ENCODE peak calls at places on chromosome 22, in eight cellular contexts. C, G, B, X, Z, Y, K and J are unnamed samples. For H3K36me3, the result is how much of the 10 kb centered on the place peaks cover.

GRCh38 chr22:49305215-49305965 is 522.3 kb downstream of the BRD1 start:
- DNase-seq in G (no peak), Z (peak), X (peak), B (peak), Y (no peak), C (peak), K (peak), J (peak)

GRCh38 chr22:47038206-47038835 is 275.9 kb downstream of the TBC1D22A start:
- DNase-seq in G (no peak), Z (no peak), K (peak), Y (peak), B (no peak), X (no peak), C (peak), J (no peak)

GRCh38 chr22:37492428-37493344 is 6.5 kb upstream of the MFNG start:
- DNase-seq in K (no peak), G (peak), X (no peak), Y (no peak), Z (peak), C (peak), B (peak), J (peak)

GRCh38 chr22:43011079-43011478 is 3.9 kb downstream of the PACSIN2 start:
- DNase-seq in X (no peak), Z (no peak), B (peak), K (no peak), G (no peak), C (peak), Y (peak), J (no peak)

GRCh38 chr22:26527574-26528465 is 15.5 kb upstream of the TFIP11 start:
- DNase-seq in Y (no peak), C (no peak), B (no peak), X (no peak), Z (no peak), K (peak), G (no peak), J (no peak)

GRCh38 chr22:37340331-37341262 is 58.3 kb downstream of the CYTH4 start:
- DNase-seq in C (no peak), X (no peak), B (no peak), G (no peak), Z (peak), Y (no peak), K (no peak), J (no peak)

GRCh38 chr22:29194269-29194668 is 11.4 kb upstream of the EMID1 start:
- DNase-seq in K (no peak), Z (peak), B (no peak), X (no peak), C (no peak), G (no peak), Y (no peak), J (no peak)

GRCh38 chr22:30500628-30501027 is 4.9 kb downstream of the SEC14L4 start:
- DNase-seq in B (no peak), G (no peak), C (no peak), Y (peak), X (no peak), K (no peak), Z (no peak), J (no peak)

GRCh38 chr22:38267086-38267485 is 5.7 kb downstream of the TMEM184B start:
- DNase-seq in G (no peak), X (no peak), B (no peak), K (no peak), Z (no peak), C (no peak), Y (no peak), J (peak)

GRCh38 chr22:29310065-29310862 is 3.8 kb downstream of the GAS2L1 start:
- DNase-seq in K (no peak), Z (no peak), Y (no peak), G (no peak), X (no peak), B (no peak), C (no peak), J (no peak)

GRCh38 chr22:29218758-29219408 is 13.2 kb downstream of the EMID1 start:
- DNase-seq in B (no peak), K (no peak), Z (no peak), Y (no peak), G (no peak), C (no peak), X (no peak), J (no peak)

GRCh38 chr22:26853071-26853470 is 195.7 kb downstream of the MIAT start:
- DNase-seq in X (no peak), B (no peak), Y (no peak), G (no peak), Z (no peak), K (no peak), C (no peak), J (no peak)

GRCh38 chr22:36156515-36157419 is 3.8 kb downstream of the APOL3 start:
- DNase-seq in G (peak), Y (peak), K (peak), B (peak), C (peak), Z (peak), X (peak), J (peak)

GRCh38 chr22:47276219-47276843 is 513.9 kb downstream of the TBC1D22A start:
- DNase-seq in K (no peak), X (no peak), C (no peak), G (no peak), B (no peak), Z (no peak), Y (no peak), J (no peak)

GRCh38 chr22:42994917-42995562 is 19.9 kb downstream of the PACSIN2 start:
- DNase-seq in K (no peak), B (no peak), C (peak), G (peak), Z (peak), X (peak), Y (no peak), J (no peak)

GRCh38 chr22:35455529-35455928 is 55.6 kb downstream of the MCM5 start:
- DNase-seq in K (no peak), Z (no peak), Y (no peak), X (no peak), C (no peak), G (no peak), B (no peak), J (no peak)

GRCh38 chr22:37179622-37180420 is 8.2 kb downstream of the C1QTNF6 start:
- DNase-seq in K (no peak), B (no peak), X (no peak), Z (no peak), Y (peak), G (no peak), C (peak), J (no peak)

GRCh38 chr22:48476599-48476998 is 1351.1 kb downstream of the BRD1 start:
- DNase-seq in Y (no peak), Z (no peak), G (no peak), K (no peak), C (peak), B (no peak), X (no peak), J (no peak)

GRCh38 chr22:16586991-16587390 is 5.6 kb downstream of the CCT8L2 start:
- DNase-seq in Z (no peak), K (no peak), C (no peak), B (no peak), G (no peak), X (no peak), Y (no peak), J (no peak)

GRCh38 chr22:29382575-29383328 is 5.6 kb downstream of the AP1B1 start:
- DNase-seq in C (no peak), X (no peak), G (no peak), Y (no peak), Z (no peak), K (no peak), B (no peak), J (no peak)

GRCh38 chr22:47192106-47192650 is 429.7 kb downstream of the TBC1D22A start:
- DNase-seq in K (no peak), G (no peak), Y (no peak), Z (no peak), B (no peak), X (no peak), C (peak), J (no peak)

GRCh38 chr22:19360862-19361261 is 69.3 kb upstream of the CLTCL1 start:
- DNase-seq in X (no peak), Y (no peak), G (no peak), B (no peak), K (no peak), C (no peak), Z (no peak), J (no peak)

GRCh38 chr22:18111759-18112330 is 1.2 kb downstream of the TUBA8 start:
- DNase-seq in Z (no peak), G (no peak), B (no peak), Y (no peak), C (no peak), X (no peak), K (peak), J (no peak)

GRCh38 chr22:36225333-36225922 is 13.9 kb downstream of the APOL2 start:
- DNase-seq in X (no peak), Y (no peak), K (no peak), G (no peak), B (no peak), C (no peak), Z (no peak), J (no peak)

GRCh38 chr22:46033256-46034200 is 56.6 kb upstream of the WNT7B start:
- DNase-seq in Y (no peak), C (no peak), K (no peak), Z (no peak), B (no peak), X (no peak), G (no peak), J (no peak)

GRCh38 chr22:37965940-37966664 is 12.6 kb downstream of the POLR2F start:
- DNase-seq in B (no peak), X (no peak), Z (no peak), G (no peak), K (no peak), C (no peak), Y (no peak), J (no peak)

GRCh38 chr22:25843660-25844275 is 101.8 kb downstream of the MYO18B start:
- DNase-seq in B (no peak), K (no peak), G (no peak), Z (no peak), Y (no peak), C (no peak), X (no peak), J (no peak)

GRCh38 chr22:37259540-37260029 is 15.5 kb upstream of the RAC2 start:
- DNase-seq in C (peak), X (no peak), G (peak), K (no peak), Z (peak), Y (no peak), B (peak), J (no peak)

GRCh38 chr22:23107487-23108323 is 34.1 kb downstream of the RSPH14 start:
- DNase-seq in Z (no peak), K (no peak), X (no peak), Y (peak), C (no peak), G (no peak), B (no peak), J (no peak)

GRCh38 chr22:43239102-43239875 is 52.4 kb upstream of the TTLL12 start:
- DNase-seq in G (no peak), C (no peak), Y (no peak), K (no peak), Z (no peak), X (no peak), B (no peak), J (no peak)

GRCh38 chr22:48536691-48537591 is 1290.7 kb downstream of the BRD1 start:
- DNase-seq in X (no peak), G (no peak), Z (no peak), B (no peak), K (peak), Y (no peak), C (no peak), J (no peak)

GRCh38 chr22:46072030-46072881 is 78.1 kb upstream of the PPARA start:
- DNase-seq in C (peak), B (peak), G (peak), Z (peak), X (peak), Y (peak), K (peak), J (peak)

DNA sequence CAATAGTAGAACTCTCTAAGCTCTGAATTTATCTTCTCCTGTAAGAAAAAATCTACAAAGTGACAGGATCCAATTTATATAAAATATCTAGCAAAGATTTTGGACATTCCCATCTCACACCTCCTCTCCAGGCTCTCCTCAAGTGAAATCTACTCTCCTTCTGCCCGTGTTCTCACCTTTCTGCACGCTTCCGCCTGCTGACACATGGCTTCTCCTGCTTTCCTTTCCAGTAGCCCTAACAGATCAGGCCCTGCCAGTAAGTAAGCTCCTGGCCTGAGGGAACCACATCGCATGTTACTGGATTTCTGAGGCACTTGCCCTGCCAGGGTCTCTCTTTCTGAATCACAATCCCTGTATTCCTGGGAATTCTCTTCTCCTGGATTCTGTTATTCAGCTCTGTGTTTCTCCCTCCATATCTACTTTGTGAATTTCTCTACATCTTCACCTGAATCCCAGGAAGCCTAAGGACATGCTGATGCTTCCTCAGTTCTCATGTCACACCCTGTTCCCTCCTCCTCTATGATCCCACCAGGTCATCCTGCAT is 53.3 kb upstream of the TOP3B start:
- DNase-seq in X (no peak), B (no peak), G (no peak), C (no peak), K (no peak), Y (no peak), Z (no peak), J (no peak)
- H3K4me3 ChIP-seq in X (no peak), B (no peak), G (no peak), C (no peak), K (no peak), Y (no peak), Z (no peak), J (no peak)

GRCh38 chr22:39313258-39314001 is 6.0 kb downstream of the RPL3 start:
- DNase-seq in X (no peak), Z (no peak), B (no peak), C (no peak), G (no peak), Y (no peak), K (no peak), J (no peak)
- H3K36me3 ChIP-seq in X (half or more), Z (half or more), B (half or more), C (half or more), G (half or more), Y (under half), K (half or more), J (half or more)

DNA sequence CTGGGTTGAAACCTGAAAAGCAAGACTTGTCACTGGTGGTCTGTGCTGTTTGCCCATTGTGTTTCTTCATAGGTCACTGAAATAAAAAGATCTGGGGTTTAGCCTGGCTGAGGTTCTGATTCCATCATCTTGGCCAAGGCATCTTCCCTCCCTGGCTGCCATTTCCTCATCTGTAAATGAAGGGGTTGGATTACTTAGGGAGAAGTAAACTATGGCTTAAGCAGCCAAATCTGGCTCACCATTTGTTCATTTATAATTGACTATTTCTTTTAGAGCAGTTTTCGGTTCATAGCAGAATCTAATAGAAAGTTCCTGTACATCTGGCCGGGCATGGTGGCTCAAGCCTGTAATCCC is 52.3 kb upstream of the YWHAH start:
- DNase-seq in X (no peak), Z (no peak), G (no peak), K (no peak), B (no peak), Y (no peak), C (no peak), J (no peak)
- H3K4me3 ChIP-seq in X (no peak), Z (no peak), G (no peak), K (no peak), B (no peak), Y (no peak), C (no peak), J (no peak)

DNA sequence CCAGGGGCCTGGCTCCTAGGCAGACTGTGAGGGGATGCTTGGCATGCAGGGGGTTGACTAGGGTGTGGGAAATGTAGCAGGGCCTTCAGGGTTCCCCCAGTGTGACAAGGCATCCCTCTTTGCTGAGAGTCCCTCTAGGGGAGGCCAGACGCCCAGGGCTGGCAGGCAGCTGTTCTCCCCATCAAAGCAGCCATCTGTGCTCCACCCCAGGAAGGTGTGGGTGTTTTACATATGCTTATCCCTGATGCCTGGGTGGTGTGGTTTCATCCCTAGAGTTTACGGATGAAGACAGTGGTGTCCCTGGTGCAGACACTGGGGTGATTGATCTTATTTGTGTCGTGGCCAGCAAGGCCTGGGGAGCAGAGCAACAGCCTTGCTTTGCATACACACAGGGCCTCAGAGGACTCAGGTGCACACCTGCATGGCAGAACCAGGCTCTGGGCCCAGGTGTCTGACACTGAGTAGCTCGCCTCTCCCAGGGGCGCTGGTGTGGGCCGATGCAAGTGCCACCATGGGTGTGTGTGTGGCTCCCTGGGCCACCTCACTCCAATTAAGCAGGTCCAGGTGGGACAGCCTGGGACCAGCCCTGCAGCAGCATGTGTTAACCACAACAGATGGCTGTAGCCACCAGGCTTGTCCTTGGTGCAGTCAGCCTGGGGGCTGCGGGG is 74.2 kb downstream of the MED15 start:
- DNase-seq in B (no peak), Y (no peak), K (no peak), G (no peak), X (no peak), Z (no peak), C (peak), J (no peak)
- H3K36me3 ChIP-seq in B (under half), Y (under half), K (half or more), G (half or more), X (half or more), Z (under half), C (half or more), J (half or more)

DNA sequence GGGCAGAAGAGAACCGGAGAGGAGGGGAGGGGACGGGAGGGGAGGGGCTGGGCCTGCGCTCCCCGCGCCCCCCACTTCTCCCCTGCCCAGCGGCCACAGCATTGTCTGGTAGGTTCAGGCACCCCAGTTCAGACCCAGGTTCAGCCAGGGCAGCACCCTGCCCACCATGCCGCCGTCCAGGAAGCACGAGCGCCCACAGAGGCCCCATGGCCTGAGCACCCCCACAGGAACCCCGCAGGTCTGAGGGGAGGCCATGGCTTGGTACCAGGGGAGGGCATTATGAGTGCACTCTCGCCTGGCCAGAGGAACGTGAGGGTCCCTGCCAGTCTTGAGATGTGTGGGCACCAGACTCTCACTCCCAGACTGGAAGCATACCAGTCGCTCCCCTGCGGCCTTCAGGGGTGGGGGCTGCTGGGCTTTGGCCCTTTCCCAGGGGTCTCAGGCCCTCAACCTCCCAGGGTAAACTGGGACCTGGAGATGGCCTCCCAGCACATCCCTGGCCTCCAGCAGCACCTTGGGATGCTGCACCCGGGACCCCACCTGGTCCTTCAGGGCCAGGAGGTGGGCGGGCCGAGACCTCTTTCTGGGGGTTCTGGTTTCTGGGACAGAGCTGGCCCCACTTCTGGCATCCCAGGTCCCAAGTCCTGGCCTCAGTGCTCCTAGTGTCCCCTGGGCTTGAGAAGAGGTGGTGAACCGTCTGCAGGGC is 598 bp upstream of the PLXNB2 start:
- DNase-seq in C (no peak), X (peak), G (peak), Z (no peak), K (no peak), B (no peak), Y (peak), J (no peak)
- H3K4me3 ChIP-seq in C (peak), X (no peak), G (peak), Z (no peak), K (peak), B (no peak), Y (no peak), J (no peak)

GRCh38 chr22:41250127-41250526 is 9.4 kb upstream of the CHADL start:
- DNase-seq in B (no peak), X (no peak), K (no peak), C (no peak), G (no peak), Y (no peak), Z (no peak), J (no peak)
- H3K36me3 ChIP-seq in B (under half), X (half or more), K (half or more), C (half or more), G (half or more), Y (under half), Z (under half), J (half or more)